ENCODE peak calls at places on chromosomes 2 and 18, in ten cellular contexts. D is GM12892; K is tibial artery; E is amniotic stem cell; Z is effector CD4-positive, alpha-beta T cell; Y is neuronal stem cell; F is lower leg skin; H is mesothelial cell of epicardium; T is stimulated activated CD4-positive, alpha-beta T cell treated with anti-CD3 and anti-CD28 coated beads, Interleukin-4, amount 100 ng/mL, for 24 hours; C is psoas muscle. R is an unnamed sample.

GRCh38 chr18:6682437-6683111 is 46.9 kb upstream of the ARHGAP28 start:
- DNase-seq in D (no peak), K (no peak), E (no peak), Z (no peak), Y (no peak), F (no peak), H (no peak), T (no peak), C (no peak), R (no peak)

GRCh38 chr2:8872821-8873432 is 35.5 kb upstream of the KIDINS220 start:
- DNase-seq in D (no peak), K (no peak), E (peak), Z (no peak), Y (peak), F (no peak), H (no peak), T (no peak), C (no peak), R (no peak)

GRCh38 chr18:44507729-44508325 is 172.9 kb upstream of the SETBP1 start:
- DNase-seq in D (no peak), K (peak), E (no peak), Z (no peak), Y (no peak), F (no peak), H (no peak), T (no peak), C (peak), R (peak)

GRCh38 chr2:114442545-114442944 is at the start of gene DPP10:
- DNase-seq in D (no peak), K (no peak), E (no peak), Z (no peak), Y (peak), F (no peak), H (peak), T (no peak), C (no peak), R (no peak)

GRCh38 chr2:42057159-42057901 is 9.5 kb downstream of the PKDCC start:
- DNase-seq in D (no peak), K (no peak), E (no peak), Z (no peak), Y (no peak), F (no peak), H (no peak), T (no peak), C (peak), R (no peak)

GRCh38 chr2:45678791-45679348 is 27.4 kb downstream of the PRKCE start:
- DNase-seq in D (no peak), K (no peak), E (no peak), Z (no peak), Y (no peak), F (no peak), H (no peak), T (no peak), C (no peak), R (no peak)

GRCh38 chr2:191620144-191620543 is 57.8 kb upstream of the NABP1 start:
- DNase-seq in D (no peak), K (no peak), E (no peak), Z (no peak), Y (no peak), F (no peak), H (no peak), T (no peak), C (no peak), R (no peak)

GRCh38 chr2:85777441-85777861 is 23.7 kb downstream of the ATOH8 start:
- DNase-seq in D (no peak), K (peak), E (no peak), Z (no peak), Y (no peak), F (no peak), H (no peak), T (no peak), C (peak), R (no peak)

GRCh38 chr2:5433855-5434254 is 258.3 kb upstream of the SOX11 start:
- DNase-seq in D (no peak), K (no peak), E (no peak), Z (no peak), Y (no peak), F (no peak), H (no peak), T (no peak), C (no peak), R (no peak)

GRCh38 chr2:109467701-109468100 is 146.1 kb downstream of the SEPTIN10 start:
- DNase-seq in D (no peak), K (peak), E (no peak), Z (no peak), Y (no peak), F (no peak), H (no peak), T (no peak), C (no peak), R (peak)

GRCh38 chr2:184566716-184567115 is 31.6 kb upstream of the ZNF804A start:
- DNase-seq in D (no peak), K (no peak), E (no peak), Z (no peak), Y (no peak), F (no peak), H (no peak), T (no peak), C (no peak), R (no peak)

GRCh38 chr2:119248311-119248710 is 24.7 kb downstream of the STEAP3 start:
- DNase-seq in D (no peak), K (no peak), E (no peak), Z (no peak), Y (no peak), F (no peak), H (no peak), T (no peak), C (no peak), R (no peak)

GRCh38 chr2:205957452-205958154 is 128.4 kb downstream of the INO80D start:
- DNase-seq in D (no peak), K (no peak), E (no peak), Z (no peak), Y (no peak), F (no peak), H (no peak), T (no peak), C (no peak), R (no peak)

GRCh38 chr2:217650716-217651360 is 352.0 kb downstream of the TNS1 start:
- DNase-seq in D (peak), K (no peak), E (peak), Z (no peak), Y (peak), F (peak), H (no peak), T (no peak), C (no peak), R (no peak)

GRCh38 chr2:134718956-134719814 is at the start of gene TMEM163:
- DNase-seq in D (peak), K (no peak), E (no peak), Z (no peak), Y (peak), F (no peak), H (no peak), T (no peak), C (peak), R (no peak)

GRCh38 chr2:29123584-29124349 is 8.6 kb downstream of the CLIP4 start:
- DNase-seq in D (no peak), K (no peak), E (peak), Z (no peak), Y (no peak), F (no peak), H (no peak), T (peak), C (no peak), R (no peak)

GRCh38 chr2:57759131-57759530 is 287.5 kb upstream of the VRK2 start:
- DNase-seq in D (no peak), K (no peak), E (no peak), Z (no peak), Y (no peak), F (no peak), H (no peak), T (no peak), C (no peak), R (no peak)

GRCh38 chr2:70890469-70891065 is 45.1 kb upstream of the ATP6V1B1 start:
- DNase-seq in D (no peak), K (no peak), E (no peak), Z (no peak), Y (no peak), F (no peak), H (no peak), T (no peak), C (no peak), R (no peak)

GRCh38 chr18:3529597-3529996 is 79.6 kb downstream of the TGIF1 start:
- DNase-seq in D (no peak), K (no peak), E (no peak), Z (no peak), Y (no peak), F (no peak), H (no peak), T (no peak), C (no peak), R (no peak)

GRCh38 chr2:36333350-36334012 is 22.1 kb upstream of the CRIM1 start:
- DNase-seq in D (no peak), K (no peak), E (no peak), Z (no peak), Y (no peak), F (no peak), H (no peak), T (no peak), C (no peak), R (no peak)

R was measured in gastrocnemius medialis.